ENCODE peak calls at places on chromosomes 16 and 17, in eight cellular contexts. S is esophagus muscularis mucosa, L is HCT116, O is endothelial cell of umbilical vein, I is dorsolateral prefrontal cortex, P is DND-41, U is ovary, Y is right atrium auricular region. Q is an unnamed sample. For H3K27me3, the result is how much of the 10 kb centered on the place peaks cover.

GRCh38 chr17:8954339-8954738 is 11.2 kb downstream of the PIK3R5 start:
- DNase-seq in S (peak), L (no peak), O (no peak), I (no peak), P (peak), U (no peak), Y (peak), Q (peak)

GRCh38 chr17:56710986-56711385 is 117.5 kb downstream of the NOG start:
- DNase-seq in S (no peak), L (no peak), O (no peak), I (no peak), P (no peak), U (no peak), Y (no peak), Q (no peak)

GRCh38 chr16:51500306-51500705 is 349.2 kb upstream of the SALL1 start:
- DNase-seq in S (no peak), L (no peak), O (no peak), I (no peak), P (no peak), U (no peak), Y (no peak), Q (no peak)

GRCh38 chr17:83196088-83196765 is 116.8 kb downstream of the METRNL start:
- DNase-seq in S (no peak), L (no peak), O (no peak), I (no peak), P (no peak), U (peak), Y (no peak), Q (no peak)

GRCh38 chr16:67116388-67117311 is 6.9 kb downstream of the PHAF1 start:
- DNase-seq in S (no peak), L (no peak), O (peak), I (no peak), P (no peak), U (no peak), Y (no peak), Q (no peak)

GRCh38 chr17:8556074-8556473 is 74.5 kb downstream of the MYH10 start:
- DNase-seq in S (no peak), L (peak), O (no peak), I (no peak), P (no peak), U (no peak), Y (no peak), Q (no peak)

GRCh38 chr17:40530988-40531971 is 29.9 kb upstream of the TNS4 start:
- DNase-seq in S (no peak), L (no peak), O (no peak), I (no peak), P (peak), U (peak), Y (no peak), Q (peak)

GRCh38 chr17:76024353-76024752 is 2.8 kb downstream of the EVPL start:
- DNase-seq in S (no peak), L (no peak), O (no peak), I (no peak), P (no peak), U (no peak), Y (no peak), Q (no peak)

GRCh38 chr17:28938552-28938951 is 12.8 kb downstream of the PHF12 start:
- DNase-seq in S (no peak), L (no peak), O (no peak), I (no peak), P (no peak), U (no peak), Y (no peak), Q (no peak)

GRCh38 chr17:59901604-59902003 is 8.7 kb downstream of the RPS6KB1 start:
- DNase-seq in S (no peak), L (no peak), O (no peak), I (no peak), P (no peak), U (no peak), Y (no peak), Q (no peak)

GRCh38 chr17:49514374-49514738 is 19.3 kb downstream of the NGFR start:
- DNase-seq in S (no peak), L (no peak), O (no peak), I (no peak), P (no peak), U (no peak), Y (no peak), Q (no peak)

GRCh38 chr17:5509482-5509881 is 23.1 kb downstream of the MIS12 start:
- DNase-seq in S (no peak), L (no peak), O (no peak), I (no peak), P (no peak), U (no peak), Y (no peak), Q (no peak)

GRCh38 chr16:9370071-9370491 is 278.6 kb downstream of the HAPSTR1 start:
- DNase-seq in S (no peak), L (no peak), O (no peak), I (no peak), P (no peak), U (no peak), Y (no peak), Q (no peak)

GRCh38 chr17:17121162-17121561 is 78.9 kb downstream of the MPRIP start:
- DNase-seq in S (no peak), L (no peak), O (no peak), I (no peak), P (no peak), U (no peak), Y (no peak), Q (no peak)

GRCh38 chr17:39845052-39845976 is 18.8 kb downstream of the IKZF3 start:
- DNase-seq in S (no peak), L (no peak), O (no peak), I (no peak), P (no peak), U (no peak), Y (no peak), Q (no peak)

GRCh38 chr16:87464691-87465300 is 28.0 kb downstream of the ZCCHC14 start:
- DNase-seq in S (peak), L (no peak), O (no peak), I (no peak), P (peak), U (peak), Y (peak), Q (peak)

GRCh38 chr16:11742041-11742535 is 569 bp downstream of the TXNDC11 start:
- DNase-seq in S (no peak), L (no peak), O (peak), I (no peak), P (peak), U (no peak), Y (no peak), Q (peak)

GRCh38 chr17:46061435-46061834 is 62.4 kb downstream of the STH start:
- DNase-seq in S (no peak), L (peak), O (peak), I (no peak), P (no peak), U (no peak), Y (no peak), Q (no peak)

GRCh38 chr16:55000595-55000994 is 69.9 kb downstream of the IRX5 start:
- DNase-seq in S (no peak), L (no peak), O (no peak), I (no peak), P (no peak), U (no peak), Y (no peak), Q (no peak)

GRCh38 chr17:78709119-78709681 is 72.9 kb downstream of the CYTH1 start:
- DNase-seq in S (no peak), L (no peak), O (no peak), I (no peak), P (no peak), U (no peak), Y (no peak), Q (no peak)

GRCh38 chr16:65846210-65846602 is 520.3 kb upstream of the CDH5 start:
- DNase-seq in S (no peak), L (no peak), O (no peak), I (no peak), P (no peak), U (no peak), Y (no peak), Q (no peak)

GRCh38 chr17:57578608-57578990 is 166.5 kb downstream of the CCDC182 start:
- DNase-seq in S (no peak), L (no peak), O (no peak), I (no peak), P (no peak), U (no peak), Y (no peak), Q (no peak)

GRCh38 chr17:30095507-30096244 is 20.9 kb upstream of the NSRP1 start:
- DNase-seq in S (peak), L (peak), O (peak), I (no peak), P (peak), U (no peak), Y (no peak), Q (no peak)

GRCh38 chr17:46167267-46167666 is 26.0 kb downstream of the KANSL1 start:
- DNase-seq in S (no peak), L (no peak), O (no peak), I (no peak), P (no peak), U (no peak), Y (no peak), Q (no peak)

GRCh38 chr17:6547336-6547735 is 9.0 kb downstream of the PITPNM3 start:
- DNase-seq in S (no peak), L (no peak), O (no peak), I (no peak), P (no peak), U (no peak), Y (no peak), Q (no peak)

GRCh38 chr17:73759324-73760185 is 115.3 kb upstream of the SDK2 start:
- DNase-seq in S (no peak), L (no peak), O (no peak), I (no peak), P (no peak), U (no peak), Y (no peak), Q (no peak)

GRCh38 chr17:68296217-68297140 is 5.2 kb downstream of the ARSG start:
- DNase-seq in S (no peak), L (no peak), O (no peak), I (no peak), P (peak), U (no peak), Y (no peak), Q (peak)

GRCh38 chr16:81127051-81127450 is 30.9 kb upstream of the GCSH start:
- DNase-seq in S (no peak), L (no peak), O (no peak), I (no peak), P (no peak), U (no peak), Y (no peak), Q (no peak)

GRCh38 chr16:58377932-58378331 is 14.3 kb upstream of the GINS3 start:
- DNase-seq in S (no peak), L (no peak), O (peak), I (no peak), P (no peak), U (no peak), Y (no peak), Q (no peak)

GRCh38 chr16:4051591-4051990 is 64.7 kb downstream of the ADCY9 start:
- DNase-seq in S (no peak), L (no peak), O (no peak), I (no peak), P (no peak), U (no peak), Y (no peak), Q (no peak)

GRCh38 chr16:19703218-19703617 is 14.8 kb downstream of the KNOP1 start:
- DNase-seq in S (no peak), L (no peak), O (no peak), I (no peak), P (no peak), U (no peak), Y (no peak), Q (no peak)

GRCh38 chr17:80463784-80464400 is 12.5 kb downstream of the NPTX1 start:
- DNase-seq in S (no peak), L (no peak), O (no peak), I (no peak), P (no peak), U (no peak), Y (no peak), Q (no peak)

GRCh38 chr17:80468222-80468621 is 8.2 kb downstream of the NPTX1 start:
- DNase-seq in S (no peak), L (no peak), O (no peak), I (no peak), P (no peak), U (no peak), Y (no peak), Q (no peak)

GRCh38 chr17:80465316-80465974 is 11.0 kb downstream of the NPTX1 start:
- DNase-seq in S (no peak), L (no peak), O (no peak), I (no peak), P (no peak), U (no peak), Y (no peak), Q (no peak)

GRCh38 chr17:80464486-80464885 is 11.9 kb downstream of the NPTX1 start:
- DNase-seq in S (no peak), L (no peak), O (no peak), I (no peak), P (no peak), U (no peak), Y (no peak), Q (no peak)

GRCh38 chr17:80466188-80466705 is 10.2 kb downstream of the NPTX1 start:
- DNase-seq in S (no peak), L (no peak), O (no peak), I (no peak), P (no peak), U (no peak), Y (no peak), Q (no peak)
- H3K27me3 ChIP-seq in S (under half), L (under half), O (under half), I (under half), P (under half), U (under half), Y (under half), Q (under half)

GRCh38 chr16:21996923-21997692 is 3.8 kb downstream of the PDZD9 start:
- DNase-seq in S (no peak), L (no peak), O (peak), I (no peak), P (no peak), U (no peak), Y (no peak), Q (no peak)

GRCh38 chr16:22001591-22001990 is 675 bp upstream of the PDZD9 start:
- DNase-seq in S (no peak), L (no peak), O (no peak), I (no peak), P (no peak), U (no peak), Y (no peak), Q (no peak)

GRCh38 chr16:22003195-22003594 is 2.3 kb upstream of the PDZD9 start:
- DNase-seq in S (no peak), L (no peak), O (no peak), I (no peak), P (no peak), U (no peak), Y (no peak), Q (no peak)

GRCh38 chr16:21994856-21995465 is 6.0 kb downstream of the PDZD9 start:
- DNase-seq in S (no peak), L (no peak), O (no peak), I (no peak), P (peak), U (no peak), Y (no peak), Q (no peak)

DNA sequence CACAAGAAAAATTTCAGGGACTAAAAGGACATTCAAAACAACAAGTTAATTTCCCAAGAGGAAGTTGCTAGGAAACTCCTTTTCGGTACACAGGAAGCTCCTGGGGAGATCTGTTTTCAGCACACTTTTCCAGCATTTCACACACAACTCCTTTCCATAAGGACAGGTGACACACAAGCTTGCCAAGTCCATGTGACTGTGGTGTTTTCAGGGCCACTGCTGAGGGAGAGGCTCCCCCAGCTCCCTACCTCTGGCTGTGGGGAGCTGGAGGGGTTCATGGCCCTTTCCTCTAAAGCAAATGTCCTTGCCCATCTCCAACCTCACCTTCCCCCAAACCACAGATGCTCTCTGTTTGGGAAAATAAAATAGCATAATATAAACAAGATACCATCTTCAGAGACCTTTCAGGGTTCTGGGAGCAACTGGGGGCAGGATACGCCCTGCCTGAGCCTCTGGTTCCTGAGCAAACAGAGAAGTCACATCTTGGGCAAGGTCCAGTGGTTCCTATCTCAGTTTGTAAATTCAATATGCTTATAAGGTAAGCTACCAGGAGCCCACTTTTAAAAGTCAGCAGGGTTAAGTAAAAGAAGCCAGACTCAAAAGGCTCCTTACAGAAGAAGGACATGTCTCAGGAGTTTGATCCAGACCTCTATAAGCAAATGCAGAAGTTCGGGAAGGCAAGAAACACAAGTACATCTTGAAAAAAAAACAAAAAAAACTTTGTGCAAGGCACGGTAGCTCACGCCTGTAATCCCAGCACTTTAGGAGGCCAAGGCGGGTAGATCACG is 3.0 kb downstream of the PDZD9 start:
- DNase-seq in S (no peak), L (no peak), O (peak), I (no peak), P (no peak), U (no peak), Y (no peak), Q (no peak)
- TF ChIP-seq CTCF in S (no peak), L (no peak), O (no peak), I (no peak), P (no peak), U (no peak), Y (no peak), Q (no peak)

GRCh38 chr17:32725697-32726096 is 151.2 kb downstream of the MYO1D start:
- DNase-seq in S (no peak), L (no peak), O (no peak), I (no peak), P (no peak), U (no peak), Y (no peak), Q (no peak)
- H3K27me3 ChIP-seq in S (under half), L (under half), O (under half), I (under half), P (under half), U (under half), Y (under half), Q (under half)

GRCh38 chr17:27529230-27529796 is 73.1 kb downstream of the KSR1 start:
- DNase-seq in S (no peak), L (no peak), O (peak), I (no peak), P (peak), U (no peak), Y (no peak), Q (no peak)
- TF ChIP-seq CTCF in S (no peak), L (peak), O (no peak), I (no peak), P (peak), U (no peak), Y (no peak), Q (no peak)

DNA sequence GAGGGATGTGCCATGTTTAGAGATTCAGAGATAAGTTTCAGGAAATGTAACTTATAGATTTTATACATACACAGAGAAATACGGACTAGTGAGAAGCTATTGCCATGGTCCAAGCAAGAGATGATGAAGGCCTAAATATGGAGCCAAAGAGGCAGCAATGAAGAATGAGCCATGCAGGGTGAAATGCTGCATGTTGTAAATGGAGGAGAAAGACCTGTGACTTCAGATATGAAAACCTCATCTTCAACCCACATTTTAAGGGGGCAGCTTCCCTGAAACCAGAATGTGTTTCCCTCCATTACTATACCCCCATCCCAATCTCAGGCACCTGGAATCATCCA is 2.9 kb downstream of the CCL2 start:
- DNase-seq in S (no peak), L (no peak), O (no peak), I (no peak), P (no peak), U (no peak), Y (no peak), Q (no peak)
- H3K27me3 ChIP-seq in S (under half), L (under half), O (under half), I (under half), P (under half), U (under half), Y (under half), Q (under half)

DNA sequence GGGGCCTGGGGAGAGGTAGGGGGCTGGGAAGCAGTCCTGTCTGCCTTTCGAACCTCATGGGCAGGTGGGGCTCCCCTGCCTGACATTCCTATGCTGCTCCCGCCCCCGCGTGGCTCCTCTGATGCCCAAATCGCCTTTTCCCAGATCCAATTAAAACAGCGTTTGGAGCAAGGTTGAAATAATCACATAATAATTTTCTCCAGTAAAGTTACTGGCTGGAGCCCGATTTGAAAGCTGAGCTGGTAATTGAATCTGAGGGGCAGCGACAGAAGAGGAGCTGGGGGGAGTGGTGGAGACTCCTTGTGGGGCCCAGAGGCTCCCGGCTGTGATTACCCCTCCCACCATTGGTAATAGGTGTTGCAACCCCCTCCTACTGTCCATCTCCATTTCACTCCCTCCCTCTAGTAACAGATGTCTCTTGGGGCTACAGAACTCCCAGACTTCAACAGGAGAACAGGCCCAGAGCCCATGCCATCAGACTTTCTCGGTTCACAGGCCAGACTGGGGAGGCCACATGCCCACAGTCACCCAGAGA is 38.9 kb upstream of the C1QL1 start:
- DNase-seq in S (no peak), L (no peak), O (no peak), I (no peak), P (no peak), U (no peak), Y (no peak), Q (no peak)
- TF ChIP-seq CTCF in S (peak), L (no peak), O (no peak), I (no peak), P (no peak), U (no peak), Y (no peak), Q (no peak)

GRCh38 chr16:28061702-28062101 is 1.8 kb downstream of the GSG1L start:
- DNase-seq in S (no peak), L (no peak), O (no peak), I (no peak), P (no peak), U (no peak), Y (no peak), Q (no peak)

GRCh38 chr16:28057949-28058348 is 5.6 kb downstream of the GSG1L start:
- DNase-seq in S (no peak), L (no peak), O (no peak), I (no peak), P (no peak), U (no peak), Y (no peak), Q (no peak)

GRCh38 chr16:28062261-28063046 is 1.1 kb downstream of the GSG1L start:
- DNase-seq in S (no peak), L (no peak), O (no peak), I (no peak), P (no peak), U (no peak), Y (no peak), Q (no peak)

GRCh38 chr16:28058839-28059589 is 4.5 kb downstream of the GSG1L start:
- DNase-seq in S (no peak), L (no peak), O (no peak), I (no peak), P (no peak), U (no peak), Y (no peak), Q (no peak)

GRCh38 chr16:28059841-28060240 is 3.7 kb downstream of the GSG1L start:
- DNase-seq in S (no peak), L (no peak), O (no peak), I (no peak), P (no peak), U (no peak), Y (no peak), Q (no peak)
- H3K27me3 ChIP-seq in S (half or more), L (under half), O (under half), I (under half), P (under half), U (under half), Y (under half), Q (half or more)

GRCh38 chr16:20741555-20742285 is at the start of gene THUMPD1:
- DNase-seq in S (peak), L (peak), O (peak), I (peak), P (peak), U (peak), Y (peak), Q (peak)
- TF ChIP-seq CTCF in S (peak), L (no peak), O (peak), I (peak), P (peak), U (no peak), Y (no peak), Q (no peak)

Q was measured in CD4-positive, alpha-beta T cell.